ENCODE peak calls at places on chromosomes 3 and 15, in five cellular contexts. Z is neural progenitor cell, V is psoas muscle, E is transverse colon, P is IMR-90. F is an unnamed sample. For H3K4me1, the result is how much of the 10 kb centered on the place peaks cover.

GRCh38 chr3:123521179-123521969 is 63.5 kb downstream of the HACD2 start:
- DNase-seq in V (no peak), Z (no peak), P (peak), E (no peak), F (no peak)

GRCh38 chr3:46660543-46661523 is 32.6 kb downstream of the ALS2CL start:
- DNase-seq in V (no peak), Z (no peak), P (no peak), E (no peak), F (no peak)

GRCh38 chr15:48059786-48060185 is 61.0 kb upstream of the SLC24A5 start:
- DNase-seq in P (peak), V (peak), Z (no peak), E (no peak), F (no peak)

GRCh38 chr3:58518304-58518789 is 18.6 kb downstream of the ACOX2 start:
- DNase-seq in Z (peak), V (no peak), P (no peak), E (no peak), F (no peak)

GRCh38 chr3:119647177-119647576 is 13.2 kb downstream of the POPDC2 start:
- DNase-seq in P (no peak), V (no peak), Z (no peak), E (no peak), F (no peak)

GRCh38 chr3:123331006-123331405 is 117.9 kb downstream of the ADCY5 start:
- DNase-seq in V (no peak), E (no peak), Z (peak), P (no peak), F (no peak)

GRCh38 chr3:147529551-147529950 is 120.4 kb downstream of the ZIC1 start:
- DNase-seq in P (no peak), E (no peak), Z (no peak), V (no peak), F (no peak)

GRCh38 chr3:36648241-36649034 is 115.9 kb downstream of the DCLK3 start:
- DNase-seq in V (no peak), E (no peak), P (peak), Z (no peak), F (no peak)

GRCh38 chr3:193791041-193792032 is 198.3 kb downstream of the OPA1 start:
- DNase-seq in P (no peak), Z (no peak), V (no peak), E (no peak), F (no peak)

GRCh38 chr15:58038426-58039106 is 26.9 kb downstream of the ALDH1A2 start:
- DNase-seq in E (peak), V (no peak), Z (no peak), P (no peak), F (no peak)

GRCh38 chr15:32824777-32825176 is 107.0 kb downstream of the GREM1 start:
- DNase-seq in E (no peak), P (peak), Z (no peak), V (no peak), F (no peak)

GRCh38 chr15:51775967-51776816 is 24.8 kb downstream of the TMOD2 start:
- DNase-seq in Z (peak), P (peak), E (peak), V (no peak), F (no peak)

GRCh38 chr3:112654979-112655378 is 14.0 kb upstream of the CCDC80 start:
- DNase-seq in E (no peak), Z (no peak), P (no peak), V (no peak), F (no peak)

GRCh38 chr3:18987862-18988447 is 160.4 kb upstream of the KCNH8 start:
- DNase-seq in V (no peak), P (no peak), Z (no peak), E (no peak), F (no peak)

GRCh38 chr3:125203731-125204130 is 8.8 kb downstream of the SLC12A8 start:
- DNase-seq in Z (no peak), E (no peak), V (no peak), P (no peak), F (no peak)

GRCh38 chr3:142021127-142021526 is 128.2 kb downstream of the TFDP2 start:
- DNase-seq in E (no peak), P (no peak), V (no peak), Z (no peak), F (no peak)

GRCh38 chr3:3799173-3800075 is at the start of gene LRRN1:
- DNase-seq in Z (peak), P (no peak), V (peak), E (peak), F (peak)

GRCh38 chr15:90043611-90044010 is 42.5 kb downstream of the ZNF710 start:
- DNase-seq in V (no peak), Z (peak), P (no peak), E (no peak), F (no peak)

GRCh38 chr3:23806322-23807160 is 786 bp downstream of the UBE2E1 start:
- DNase-seq in V (peak), P (no peak), Z (peak), E (peak), F (no peak)

GRCh38 chr3:142997330-142997729 is 4.0 kb upstream of the U2SURP start:
- DNase-seq in P (no peak), E (no peak), Z (no peak), V (no peak), F (no peak)

GRCh38 chr15:50890751-50891150 is 17.7 kb upstream of the AP4E1 start:
- DNase-seq in E (no peak), P (peak), V (no peak), Z (no peak), F (no peak)

GRCh38 chr3:48983096-48983495 is 6.9 kb upstream of the P4HTM start:
- DNase-seq in P (no peak), E (no peak), Z (no peak), V (no peak), F (no peak)

GRCh38 chr3:23094890-23095462 is 108.2 kb upstream of the UBE2E2 start:
- DNase-seq in Z (no peak), P (peak), E (no peak), V (no peak), F (no peak)

GRCh38 chr3:46662771-46663551 is 30.5 kb downstream of the ALS2CL start:
- DNase-seq in V (peak), Z (no peak), P (peak), E (peak), F (no peak)

GRCh38 chr15:73052679-73053397 is 575 bp downstream of the NEO1 start:
- DNase-seq in V (peak), Z (peak), P (peak), E (peak), F (peak)

GRCh38 chr15:73050561-73051297 is 1.5 kb upstream of the NEO1 start:
- DNase-seq in E (no peak), P (no peak), V (no peak), Z (no peak), F (no peak)

GRCh38 chr15:73053398-73053723 is 1.1 kb downstream of the NEO1 start:
- DNase-seq in V (no peak), E (no peak), P (no peak), Z (peak), F (no peak)

GRCh38 chr15:73051402-73051810 is 857 bp upstream of the NEO1 start:
- DNase-seq in Z (no peak), P (no peak), E (peak), V (peak), F (peak)

DNA sequence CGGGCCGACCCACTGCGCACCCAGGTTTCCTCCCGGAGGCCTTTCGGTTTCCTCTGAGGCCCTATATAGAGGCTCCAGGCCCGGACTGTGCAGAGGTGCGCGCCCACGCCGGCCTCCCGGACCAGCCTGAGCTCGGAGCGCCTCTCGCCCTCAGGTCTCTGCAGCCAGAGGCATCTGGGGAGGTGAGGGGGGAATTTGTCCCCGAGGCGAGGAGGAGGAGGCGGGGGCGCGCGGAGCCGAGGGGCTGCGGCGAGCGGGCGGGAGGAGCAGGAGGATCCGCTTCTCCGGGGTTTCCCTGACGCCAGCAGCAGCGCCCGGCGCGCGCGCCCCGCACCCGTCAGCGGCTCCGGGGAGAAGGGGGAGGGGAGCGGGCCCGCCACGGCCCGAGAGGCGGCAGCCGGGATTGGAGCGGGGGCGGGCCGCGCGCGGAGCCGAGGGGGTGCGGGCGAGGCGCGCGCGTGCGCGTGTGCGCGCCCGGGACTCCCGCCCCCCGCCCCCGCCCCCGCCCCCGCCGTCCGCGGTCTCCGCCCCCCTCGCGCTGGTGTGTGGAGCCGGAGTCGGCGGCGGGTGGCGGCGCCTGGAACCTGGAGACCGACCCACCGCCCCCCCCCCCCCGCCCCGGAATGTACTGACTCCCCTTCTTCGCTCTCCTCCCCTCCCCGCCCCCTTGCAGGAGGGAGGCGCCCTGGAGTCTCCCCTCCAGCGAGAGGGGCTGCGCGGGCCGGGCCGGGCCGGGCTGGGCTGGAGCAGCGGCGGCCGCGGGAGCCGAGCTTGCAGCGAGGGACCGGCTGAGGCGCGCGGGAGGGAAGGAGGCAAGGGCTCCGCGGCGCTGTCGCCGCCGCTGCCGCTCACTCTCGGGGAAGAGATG is at the start of gene NEO1:
- DNase-seq in Z (peak), V (peak), P (peak), E (peak), F (peak)
- TF ChIP-seq CTCF in Z (no peak), V (no peak), P (no peak), E (no peak), F (no peak)

DNA sequence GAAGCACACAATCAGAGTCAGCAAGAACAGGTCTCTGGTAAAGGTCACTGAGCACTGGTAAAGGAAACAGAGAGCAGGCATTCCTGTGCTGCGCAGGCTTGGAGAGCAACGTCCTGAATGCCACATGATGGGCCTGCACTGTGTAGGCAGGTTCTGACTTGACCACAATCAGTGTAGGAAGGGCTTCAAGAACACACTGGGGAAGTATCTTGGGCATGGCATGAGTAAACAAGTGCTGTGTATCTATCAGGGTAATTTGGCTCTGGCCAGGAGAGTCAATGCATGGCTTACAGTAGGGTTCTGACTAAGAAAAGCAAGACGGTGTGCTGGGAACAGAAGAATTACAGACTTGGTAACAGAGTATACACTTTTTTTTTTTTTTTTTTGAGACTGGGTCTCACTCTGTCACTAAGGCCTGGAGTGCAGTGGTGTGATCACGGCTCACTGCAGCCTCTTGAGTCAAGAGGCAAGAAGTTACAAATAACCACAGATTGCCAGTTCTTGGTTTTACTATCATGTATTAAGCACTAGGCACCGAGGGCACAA is 30.6 kb downstream of the TBC1D2B start:
- DNase-seq in V (no peak), Z (no peak), E (peak), P (no peak), F (no peak)
- H3K4me1 ChIP-seq in V (under half), Z (under half), E (half or more), P (under half), F (under half)

DNA sequence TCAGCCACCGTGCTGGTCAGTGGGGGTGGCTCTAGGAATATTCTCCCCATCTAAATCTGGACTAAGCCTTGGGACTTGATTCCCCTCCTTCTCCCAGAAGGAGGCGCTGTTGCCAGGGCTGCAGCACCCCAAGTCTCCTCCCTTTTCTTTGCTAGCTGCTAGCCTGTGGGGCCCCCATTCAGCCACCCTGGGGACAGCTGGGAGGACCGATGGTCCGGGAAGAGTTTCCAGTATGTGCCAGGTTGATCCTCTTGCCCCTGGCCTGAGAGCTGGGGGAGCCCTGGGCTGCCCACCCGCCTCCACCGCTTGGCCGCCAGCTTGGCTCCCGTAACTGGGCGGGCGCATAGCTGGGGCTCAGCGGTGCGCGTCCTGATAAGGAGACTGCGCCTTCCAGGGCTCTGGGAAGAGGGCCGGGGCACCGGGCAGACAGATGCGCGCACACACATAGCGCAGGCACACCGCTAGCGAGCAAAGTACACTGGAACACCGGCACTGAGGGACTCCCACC is 4.2 kb downstream of the SMAD6 start:
- DNase-seq in E (no peak), Z (peak), P (peak), V (no peak), F (no peak)
- TF ChIP-seq CTCF in E (peak), Z (peak), P (peak), V (no peak), F (no peak)

GRCh38 chr3:152320201-152320617 is 51.5 kb downstream of the MBNL1 start:
- DNase-seq in Z (no peak), P (peak), V (no peak), E (no peak), F (no peak)
- H3K4me1 ChIP-seq in Z (under half), P (under half), V (half or more), E (under half), F (under half)

DNA sequence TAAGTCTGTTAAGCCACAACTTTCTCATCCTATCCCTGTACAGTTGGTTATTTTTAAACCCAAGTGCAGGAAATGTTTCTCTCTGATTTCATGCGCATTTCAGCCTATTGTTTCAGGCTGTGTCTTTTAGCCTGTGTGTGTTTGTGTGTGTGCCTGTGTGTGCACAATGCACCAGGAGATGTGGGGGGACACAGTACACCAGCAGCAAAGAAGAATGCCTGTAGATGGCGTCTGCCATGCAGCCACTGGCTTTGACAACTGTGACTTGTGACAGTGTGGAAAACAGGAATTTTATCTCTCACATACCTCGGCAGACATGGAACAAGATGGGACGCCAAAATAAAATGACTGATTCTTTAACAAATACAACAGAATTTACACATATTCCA is 43.6 kb upstream of the PLXNA1 start:
- DNase-seq in Z (peak), P (no peak), E (no peak), V (no peak), F (no peak)
- TF ChIP-seq CTCF in Z (peak), P (no peak), E (no peak), V (no peak), F (no peak)

GRCh38 chr3:47868306-47868705 is 65.4 kb downstream of the DHX30 start:
- DNase-seq in V (peak), E (no peak), Z (no peak), P (no peak), F (no peak)
- H3K4me1 ChIP-seq in V (under half), E (under half), Z (under half), P (under half), F (under half)

GRCh38 chr3:89527736-89528335 is 420.4 kb downstream of the EPHA3 start:
- DNase-seq in V (no peak), E (no peak), Z (peak), P (no peak), F (no peak)
- TF ChIP-seq CTCF in V (no peak), E (no peak), Z (peak), P (no peak), F (no peak)

GRCh38 chr15:31361764-31362120 is 35.1 kb downstream of the KLF13 start:
- DNase-seq in Z (peak), V (no peak), E (no peak), P (no peak), F (no peak)
- H3K4me1 ChIP-seq in Z (half or more), V (half or more), E (half or more), P (under half), F (under half)